ENCODE peak calls at places on chromosomes 13 and 19, in six cellular contexts. One of them, this sample, is unnamed.

GRCh38 chr13:93660664-93661063 is 434.1 kb downstream of the GPC6 start:
- DNase-seq in AG04450: no peak
- DNase-seq in activated CD4-positive, alpha-beta T cell treated with anti-CD3 and anti-CD28 coated beads, Interleukin-2, amount 50 U/mL, for 24 hours: no peak
- DNase-seq in PC-3: no peak
- DNase-seq in GM18507: no peak
- DNase-seq in heart left ventricle: no peak
- DNase-seq in this sample: no peak

GRCh38 chr13:78147905-78148304 is 229.3 kb upstream of the EDNRB start:
- DNase-seq in AG04450: peak; percentile 27
- DNase-seq in activated CD4-positive, alpha-beta T cell treated with anti-CD3 and anti-CD28 coated beads, Interleukin-2, amount 50 U/mL, for 24 hours: no peak
- DNase-seq in PC-3: peak; percentile 61
- DNase-seq in GM18507: no peak
- DNase-seq in heart left ventricle: no peak
- DNase-seq in this sample: no peak

GRCh38 chr13:50805805-50806204 is 37.7 kb downstream of the DLEU7 start:
- DNase-seq in AG04450: no peak
- DNase-seq in activated CD4-positive, alpha-beta T cell treated with anti-CD3 and anti-CD28 coated beads, Interleukin-2, amount 50 U/mL, for 24 hours: no peak
- DNase-seq in PC-3: peak; percentile 19
- DNase-seq in GM18507: no peak
- DNase-seq in heart left ventricle: no peak
- DNase-seq in this sample: no peak

GRCh38 chr13:38730332-38730731 is 43.5 kb downstream of the FREM2 start:
- DNase-seq in AG04450: no peak
- DNase-seq in activated CD4-positive, alpha-beta T cell treated with anti-CD3 and anti-CD28 coated beads, Interleukin-2, amount 50 U/mL, for 24 hours: no peak
- DNase-seq in PC-3: no peak
- DNase-seq in GM18507: no peak
- DNase-seq in heart left ventricle: no peak
- DNase-seq in this sample: no peak

GRCh38 chr19:7556696-7557315 is 21.3 kb downstream of the PNPLA6 start:
- DNase-seq in AG04450: no peak
- DNase-seq in activated CD4-positive, alpha-beta T cell treated with anti-CD3 and anti-CD28 coated beads, Interleukin-2, amount 50 U/mL, for 24 hours: no peak
- DNase-seq in PC-3: no peak
- DNase-seq in GM18507: no peak
- DNase-seq in heart left ventricle: no peak
- DNase-seq in this sample: no peak

GRCh38 chr19:33558846-33559245 is 37.3 kb upstream of the PEPD start:
- DNase-seq in AG04450: no peak
- DNase-seq in activated CD4-positive, alpha-beta T cell treated with anti-CD3 and anti-CD28 coated beads, Interleukin-2, amount 50 U/mL, for 24 hours: no peak
- DNase-seq in PC-3: no peak
- DNase-seq in GM18507: no peak
- DNase-seq in heart left ventricle: no peak
- DNase-seq in this sample: no peak

GRCh38 chr13:27259831-27260230 is 8.5 kb downstream of the RPL21 start:
- DNase-seq in AG04450: no peak
- DNase-seq in activated CD4-positive, alpha-beta T cell treated with anti-CD3 and anti-CD28 coated beads, Interleukin-2, amount 50 U/mL, for 24 hours: no peak
- DNase-seq in PC-3: no peak
- DNase-seq in GM18507: no peak
- DNase-seq in heart left ventricle: no peak
- DNase-seq in this sample: no peak

GRCh38 chr19:16594131-16594586 is 21.9 kb upstream of the SLC35E1 start:
- DNase-seq in AG04450: no peak
- DNase-seq in activated CD4-positive, alpha-beta T cell treated with anti-CD3 and anti-CD28 coated beads, Interleukin-2, amount 50 U/mL, for 24 hours: no peak
- DNase-seq in PC-3: no peak
- DNase-seq in GM18507: no peak
- DNase-seq in heart left ventricle: no peak
- DNase-seq in this sample: peak; percentile 55

GRCh38 chr19:43780706-43781525 is at the start of gene KCNN4:
- DNase-seq in AG04450: no peak
- DNase-seq in activated CD4-positive, alpha-beta T cell treated with anti-CD3 and anti-CD28 coated beads, Interleukin-2, amount 50 U/mL, for 24 hours: peak; percentile 46
- DNase-seq in PC-3: peak; percentile 77
- DNase-seq in GM18507: no peak
- DNase-seq in heart left ventricle: no peak
- DNase-seq in this sample: no peak

GRCh38 chr13:60448907-60449510 is 52.0 kb downstream of the TDRD3 start:
- DNase-seq in AG04450: peak; percentile 15
- DNase-seq in activated CD4-positive, alpha-beta T cell treated with anti-CD3 and anti-CD28 coated beads, Interleukin-2, amount 50 U/mL, for 24 hours: no peak
- DNase-seq in PC-3: peak; percentile 52
- DNase-seq in GM18507: no peak
- DNase-seq in heart left ventricle: no peak
- DNase-seq in this sample: no peak

GRCh38 chr13:83295684-83296083 is 586.6 kb downstream of the SLITRK1 start:
- DNase-seq in AG04450: no peak
- DNase-seq in activated CD4-positive, alpha-beta T cell treated with anti-CD3 and anti-CD28 coated beads, Interleukin-2, amount 50 U/mL, for 24 hours: no peak
- DNase-seq in PC-3: no peak
- DNase-seq in GM18507: no peak
- DNase-seq in heart left ventricle: no peak
- DNase-seq in this sample: no peak

GRCh38 chr13:44231786-44232516 is 141.7 kb upstream of the SERP2 start:
- DNase-seq in AG04450: peak; percentile 74
- DNase-seq in activated CD4-positive, alpha-beta T cell treated with anti-CD3 and anti-CD28 coated beads, Interleukin-2, amount 50 U/mL, for 24 hours: no peak
- DNase-seq in PC-3: peak; percentile 97
- DNase-seq in GM18507: no peak
- DNase-seq in heart left ventricle: no peak
- DNase-seq in this sample: no peak

GRCh38 chr13:111474136-111475002 is 153.9 kb downstream of the TEX29 start:
- DNase-seq in AG04450: peak; percentile 2
- DNase-seq in activated CD4-positive, alpha-beta T cell treated with anti-CD3 and anti-CD28 coated beads, Interleukin-2, amount 50 U/mL, for 24 hours: no peak
- DNase-seq in PC-3: peak; percentile 55
- DNase-seq in GM18507: peak; percentile 39
- DNase-seq in heart left ventricle: no peak
- DNase-seq in this sample: no peak

GRCh38 chr19:7418575-7418974 is 69.8 kb downstream of the ARHGEF18 start:
- DNase-seq in AG04450: no peak
- DNase-seq in activated CD4-positive, alpha-beta T cell treated with anti-CD3 and anti-CD28 coated beads, Interleukin-2, amount 50 U/mL, for 24 hours: no peak
- DNase-seq in PC-3: no peak
- DNase-seq in GM18507: no peak
- DNase-seq in heart left ventricle: no peak
- DNase-seq in this sample: no peak

GRCh38 chr13:49373699-49374098 is 70.2 kb downstream of the CAB39L start:
- DNase-seq in AG04450: no peak
- DNase-seq in activated CD4-positive, alpha-beta T cell treated with anti-CD3 and anti-CD28 coated beads, Interleukin-2, amount 50 U/mL, for 24 hours: no peak
- DNase-seq in PC-3: no peak
- DNase-seq in GM18507: no peak
- DNase-seq in heart left ventricle: no peak
- DNase-seq in this sample: no peak

GRCh38 chr19:3575260-3575741 is 2.6 kb downstream of the HMG20B start:
- DNase-seq in AG04450: no peak
- DNase-seq in activated CD4-positive, alpha-beta T cell treated with anti-CD3 and anti-CD28 coated beads, Interleukin-2, amount 50 U/mL, for 24 hours: no peak
- DNase-seq in PC-3: no peak
- DNase-seq in GM18507: no peak
- DNase-seq in heart left ventricle: no peak
- DNase-seq in this sample: peak; percentile 31

GRCh38 chr13:46492946-46493345 is 60.0 kb upstream of the LRCH1 start:
- DNase-seq in AG04450: no peak
- DNase-seq in activated CD4-positive, alpha-beta T cell treated with anti-CD3 and anti-CD28 coated beads, Interleukin-2, amount 50 U/mL, for 24 hours: no peak
- DNase-seq in PC-3: peak; percentile 66
- DNase-seq in GM18507: no peak
- DNase-seq in heart left ventricle: peak; percentile 12
- DNase-seq in this sample: no peak

GRCh38 chr19:23764781-23765180 is 6.1 kb upstream of the ZNF681 start:
- DNase-seq in AG04450: no peak
- DNase-seq in activated CD4-positive, alpha-beta T cell treated with anti-CD3 and anti-CD28 coated beads, Interleukin-2, amount 50 U/mL, for 24 hours: no peak
- DNase-seq in PC-3: no peak
- DNase-seq in GM18507: no peak
- DNase-seq in heart left ventricle: no peak
- DNase-seq in this sample: no peak

GRCh38 chr13:97478247-97478646 is 44.3 kb downstream of the RAP2A start:
- DNase-seq in AG04450: no peak
- DNase-seq in activated CD4-positive, alpha-beta T cell treated with anti-CD3 and anti-CD28 coated beads, Interleukin-2, amount 50 U/mL, for 24 hours: no peak
- DNase-seq in PC-3: no peak
- DNase-seq in GM18507: no peak
- DNase-seq in heart left ventricle: no peak
- DNase-seq in this sample: no peak

GRCh38 chr13:40406405-40407138 is 259.9 kb downstream of the FOXO1 start:
- DNase-seq in AG04450: peak; percentile 30
- DNase-seq in activated CD4-positive, alpha-beta T cell treated with anti-CD3 and anti-CD28 coated beads, Interleukin-2, amount 50 U/mL, for 24 hours: no peak
- DNase-seq in PC-3: peak; percentile 79
- DNase-seq in GM18507: no peak
- DNase-seq in heart left ventricle: no peak
- DNase-seq in this sample: no peak

GRCh38 chr13:39811051-39811450 is 155.6 kb downstream of the COG6 start:
- DNase-seq in AG04450: no peak
- DNase-seq in activated CD4-positive, alpha-beta T cell treated with anti-CD3 and anti-CD28 coated beads, Interleukin-2, amount 50 U/mL, for 24 hours: no peak
- DNase-seq in PC-3: no peak
- DNase-seq in GM18507: no peak
- DNase-seq in heart left ventricle: no peak
- DNase-seq in this sample: no peak

GRCh38 chr19:29292562-29292961 is 79.6 kb upstream of the UQCRFS1 start:
- DNase-seq in AG04450: no peak
- DNase-seq in activated CD4-positive, alpha-beta T cell treated with anti-CD3 and anti-CD28 coated beads, Interleukin-2, amount 50 U/mL, for 24 hours: no peak
- DNase-seq in PC-3: no peak
- DNase-seq in GM18507: no peak
- DNase-seq in heart left ventricle: no peak
- DNase-seq in this sample: no peak